ENCODE peak calls at places on chromosomes 2 and 18, in five cellular contexts. K is glutamatergic neuron; Q is AG04450; O is CD4-positive, alpha-beta T cell; L is transverse colon. X is an unnamed sample.

GRCh38 chr2:227460833-227461232 is 11.1 kb upstream of the AGFG1 start:
- DNase-seq in K (no peak), Q (no peak), O (no peak), L (no peak), X (no peak)

GRCh38 chr18:2805970-2806943 is 40.5 kb upstream of the EMILIN2 start:
- DNase-seq in K (no peak), Q (peak), O (no peak), L (no peak), X (no peak)

GRCh38 chr2:61378281-61378680 is 92.6 kb downstream of the USP34 start:
- DNase-seq in K (no peak), Q (no peak), O (no peak), L (no peak), X (no peak)

GRCh38 chr2:70861774-70862644 is 26.4 kb upstream of the CD207 start:
- DNase-seq in K (peak), Q (peak), O (peak), L (peak), X (peak)

GRCh38 chr2:216315817-216316603 is 56.3 kb downstream of the MARCHF4 start:
- DNase-seq in K (no peak), Q (no peak), O (no peak), L (no peak), X (peak)

GRCh38 chr2:68319397-68320117 is at the start of gene CNRIP1:
- DNase-seq in K (peak), Q (peak), O (no peak), L (peak), X (peak)

GRCh38 chr2:127054996-127055785 is 51.8 kb downstream of the BIN1 start:
- DNase-seq in K (peak), Q (no peak), O (no peak), L (no peak), X (no peak)

GRCh38 chr18:69838620-69839411 is 108.9 kb downstream of the CD226 start:
- DNase-seq in K (no peak), Q (no peak), O (no peak), L (no peak), X (peak)

GRCh38 chr2:226649201-226649600 is 150.4 kb downstream of the IRS1 start:
- DNase-seq in K (no peak), Q (no peak), O (no peak), L (no peak), X (no peak)

GRCh38 chr18:61350578-61350977 is 17.3 kb downstream of the CDH20 start:
- DNase-seq in K (no peak), Q (no peak), O (no peak), L (no peak), X (no peak)

GRCh38 chr18:47996091-47996541 is 65.7 kb upstream of the SMAD2 start:
- DNase-seq in K (no peak), Q (no peak), O (no peak), L (no peak), X (no peak)

GRCh38 chr2:58376592-58376991 is 135.5 kb upstream of the FANCL start:
- DNase-seq in K (no peak), Q (no peak), O (no peak), L (no peak), X (no peak)

GRCh38 chr2:121080013-121080772 is 204.8 kb downstream of the TFCP2L1 start:
- DNase-seq in K (peak), Q (peak), O (no peak), L (peak), X (peak)

GRCh38 chr18:14971461-14972185 is 223.7 kb downstream of the ANKRD30B start:
- DNase-seq in K (no peak), Q (no peak), O (no peak), L (no peak), X (no peak)

GRCh38 chr18:42351455-42351854 is 396.4 kb downstream of the PIK3C3 start:
- DNase-seq in K (no peak), Q (no peak), O (no peak), L (no peak), X (peak)

GRCh38 chr2:64467463-64467843 is 13.5 kb downstream of the LGALSL start:
- DNase-seq in K (no peak), Q (no peak), O (no peak), L (no peak), X (no peak)

GRCh38 chr18:6728318-6728717 is 1.2 kb upstream of the ARHGAP28 start:
- DNase-seq in K (no peak), Q (no peak), O (no peak), L (no peak), X (no peak)

GRCh38 chr2:234981197-234982095 is 29.6 kb downstream of the SH3BP4 start:
- DNase-seq in K (no peak), Q (peak), O (no peak), L (peak), X (peak)
- TF ChIP-seq CTCF in K (no peak), Q (peak), O (no peak), L (no peak), X (no peak)

DNA sequence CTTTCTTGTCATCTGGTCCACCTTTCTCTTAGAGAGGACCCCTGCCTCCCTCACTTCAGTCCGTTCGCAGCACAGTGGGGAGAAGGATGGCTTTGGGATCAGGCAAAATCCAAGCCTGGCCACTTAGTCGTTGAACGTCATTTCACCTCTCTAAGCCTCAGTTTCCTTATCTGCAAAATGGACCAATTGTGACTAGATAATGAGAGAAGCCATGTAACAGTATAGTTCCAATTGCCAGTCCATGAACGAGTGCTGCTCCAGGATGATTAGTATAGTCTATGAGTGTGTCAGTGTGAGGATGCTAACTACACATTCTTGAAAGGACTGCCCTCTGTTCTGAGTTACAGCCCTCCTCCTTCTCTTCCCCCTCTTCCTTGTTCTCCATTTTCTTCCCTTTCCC is 1.1 kb downstream of the INHA start:
- DNase-seq in K (no peak), Q (no peak), O (no peak), L (no peak), X (no peak)
- TF ChIP-seq CTCF in K (no peak), Q (no peak), O (no peak), L (no peak), X (no peak)

GRCh38 chr2:100013892-100014677 is 128.3 kb downstream of the AFF3 start:
- DNase-seq in K (peak), Q (peak), O (no peak), L (no peak), X (no peak)
- TF ChIP-seq CTCF in K (no peak), Q (peak), O (no peak), L (no peak), X (no peak)

GRCh38 chr2:40955635-40956034 is 503.7 kb upstream of the SLC8A1 start:
- DNase-seq in K (no peak), Q (no peak), O (no peak), L (no peak), X (no peak)
- TF ChIP-seq CTCF in K (no peak), Q (no peak), O (no peak), L (no peak), X (no peak)

GRCh38 chr2:159639071-159639470 is 22.7 kb upstream of the BAZ2B start:
- DNase-seq in K (no peak), Q (no peak), O (no peak), L (no peak), X (no peak)

GRCh38 chr2:159639712-159640111 is 23.4 kb upstream of the BAZ2B start:
- DNase-seq in K (no peak), Q (no peak), O (no peak), L (no peak), X (no peak)

GRCh38 chr2:159635006-159635746 is 18.8 kb upstream of the BAZ2B start:
- DNase-seq in K (no peak), Q (no peak), O (no peak), L (no peak), X (no peak)

GRCh38 chr2:159637988-159638501 is 21.7 kb upstream of the BAZ2B start:
- DNase-seq in K (no peak), Q (no peak), O (no peak), L (no peak), X (no peak)

GRCh38 chr2:159637237-159637636 is 20.9 kb upstream of the BAZ2B start:
- DNase-seq in K (no peak), Q (no peak), O (no peak), L (no peak), X (no peak)
- TF ChIP-seq CTCF in K (no peak), Q (no peak), O (no peak), L (no peak), X (no peak)

DNA sequence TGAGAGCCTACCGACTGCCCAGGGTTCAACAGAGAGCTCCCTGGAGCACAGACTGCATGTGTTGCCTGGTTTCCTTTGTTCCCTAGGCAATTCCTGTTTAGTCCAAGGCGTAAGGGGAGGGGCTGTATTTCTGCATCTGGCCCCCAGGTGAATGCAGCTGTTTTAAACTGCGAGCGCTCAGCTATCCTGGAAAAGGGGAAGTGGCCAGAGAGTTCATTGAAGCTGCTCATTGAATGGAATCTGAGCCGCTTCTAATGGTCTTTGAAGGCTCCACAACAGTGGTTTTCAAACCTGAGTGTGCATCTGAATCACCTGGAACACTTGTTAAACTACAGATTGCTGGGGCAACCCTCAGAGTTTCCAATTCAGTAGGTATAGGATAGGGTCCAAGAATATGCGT is 18.1 kb downstream of the MAPK4 start:
- DNase-seq in K (no peak), Q (no peak), O (no peak), L (no peak), X (no peak)
- TF ChIP-seq CTCF in K (no peak), Q (no peak), O (no peak), L (no peak), X (no peak)

GRCh38 chr18:12066910-12067511 is 26.6 kb upstream of the ANKRD62 start:
- DNase-seq in K (no peak), Q (no peak), O (no peak), L (no peak), X (no peak)
- TF ChIP-seq CTCF in K (no peak), Q (no peak), O (no peak), L (no peak), X (no peak)